ENCODE peak calls at places on chromosomes 3 and 15, in ten cellular contexts. B is A549, R is tibial nerve, L is suprapubic skin, D is ovary, X is SK-N-SH, W is stomach, K is HepG2, U is sigmoid colon, O is transverse colon. G is an unnamed sample. For H3K4me1, the result is how much of the 10 kb centered on the place peaks cover.

GRCh38 chr3:183502782-183503181 is 52.7 kb downstream of the KLHL6 start:
- DNase-seq in B (no peak), R (no peak), L (peak), D (no peak), X (peak), W (no peak), K (no peak), U (no peak), O (no peak), G (no peak)

GRCh38 chr3:194987571-194988494 is 283.1 kb downstream of the XXYLT1 start:
- DNase-seq in B (no peak), R (no peak), L (no peak), D (no peak), X (no peak), W (no peak), K (no peak), U (no peak), O (no peak), G (no peak)

GRCh38 chr3:126982125-126982521 is 792 bp upstream of the PLXNA1 start:
- DNase-seq in B (no peak), R (no peak), L (no peak), D (no peak), X (no peak), W (no peak), K (no peak), U (no peak), O (peak), G (no peak)

GRCh38 chr3:77236118-77236517 is 196.2 kb downstream of the ROBO2 start:
- DNase-seq in B (no peak), R (no peak), L (no peak), D (no peak), X (no peak), W (no peak), K (no peak), U (no peak), O (no peak), G (no peak)

GRCh38 chr15:100733786-100734185 is 131.4 kb downstream of the ASB7 start:
- DNase-seq in B (no peak), R (no peak), L (no peak), D (no peak), X (no peak), W (no peak), K (no peak), U (no peak), O (no peak), G (no peak)

GRCh38 chr3:185361920-185362319 is 1.0 kb upstream of the MAP3K13 start:
- DNase-seq in B (no peak), R (no peak), L (no peak), D (no peak), X (no peak), W (no peak), K (no peak), U (no peak), O (no peak), G (no peak)

GRCh38 chr3:15682766-15683165 is 81.2 kb downstream of the BTD start:
- DNase-seq in B (no peak), R (no peak), L (no peak), D (no peak), X (no peak), W (no peak), K (no peak), U (no peak), O (no peak), G (no peak)

GRCh38 chr3:132317229-132317948 is at the start of gene ACP3:
- DNase-seq in B (no peak), R (peak), L (no peak), D (peak), X (no peak), W (peak), K (no peak), U (no peak), O (peak), G (no peak)

GRCh38 chr15:92921215-92922131 is 21.3 kb downstream of the CHD2 start:
- DNase-seq in B (no peak), R (no peak), L (no peak), D (no peak), X (no peak), W (no peak), K (no peak), U (no peak), O (no peak), G (no peak)

GRCh38 chr3:127028766-127029520 is 46.0 kb downstream of the PLXNA1 start:
- DNase-seq in B (no peak), R (no peak), L (no peak), D (no peak), X (no peak), W (no peak), K (no peak), U (no peak), O (no peak), G (no peak)

GRCh38 chr15:25345943-25346342 is 92.9 kb downstream of the UBE3A start:
- DNase-seq in B (no peak), R (peak), L (no peak), D (no peak), X (peak), W (no peak), K (peak), U (peak), O (no peak), G (no peak)

GRCh38 chr3:4061854-4062360 is 241.3 kb upstream of the SETMAR start:
- DNase-seq in B (no peak), R (no peak), L (no peak), D (no peak), X (no peak), W (no peak), K (no peak), U (no peak), O (no peak), G (no peak)

GRCh38 chr15:48177875-48178611 is at the start of gene MYEF2:
- DNase-seq in B (peak), R (peak), L (peak), D (peak), X (peak), W (peak), K (peak), U (peak), O (peak), G (no peak)

GRCh38 chr3:23372296-23372695 is 169.2 kb downstream of the UBE2E2 start:
- DNase-seq in B (no peak), R (no peak), L (no peak), D (no peak), X (no peak), W (no peak), K (no peak), U (no peak), O (no peak), G (no peak)

GRCh38 chr3:21290557-21290956 is 460.5 kb downstream of the ZNF385D start:
- DNase-seq in B (no peak), R (no peak), L (no peak), D (no peak), X (no peak), W (no peak), K (no peak), U (no peak), O (no peak), G (no peak)

GRCh38 chr15:62307551-62307950 is 142.5 kb upstream of the C2CD4B start:
- DNase-seq in B (no peak), R (no peak), L (no peak), D (no peak), X (no peak), W (no peak), K (no peak), U (no peak), O (no peak), G (no peak)

GRCh38 chr3:13547591-13548371 is 1.1 kb upstream of the FBLN2 start:
- DNase-seq in B (no peak), R (no peak), L (no peak), D (no peak), X (no peak), W (no peak), K (no peak), U (no peak), O (no peak), G (no peak)

GRCh38 chr3:54970895-54971294 is 43.0 kb upstream of the LRTM1 start:
- DNase-seq in B (no peak), R (no peak), L (no peak), D (no peak), X (no peak), W (no peak), K (no peak), U (no peak), O (no peak), G (no peak)

GRCh38 chr3:149471991-149472390 is 2.5 kb upstream of the TM4SF4 start:
- DNase-seq in B (no peak), R (no peak), L (no peak), D (no peak), X (no peak), W (no peak), K (no peak), U (no peak), O (no peak), G (no peak)

GRCh38 chr15:31964586-31965307 is 65.6 kb upstream of the CHRNA7 start:
- DNase-seq in B (no peak), R (no peak), L (no peak), D (no peak), X (no peak), W (no peak), K (no peak), U (no peak), O (no peak), G (no peak)

GRCh38 chr3:191499307-191500125 is 38.6 kb downstream of the PYDC2 start:
- DNase-seq in B (no peak), R (no peak), L (no peak), D (peak), X (peak), W (peak), K (no peak), U (peak), O (peak), G (no peak)

GRCh38 chr15:45136378-45136764 is 6.6 kb downstream of the DUOX1 start:
- DNase-seq in B (no peak), R (no peak), L (no peak), D (no peak), X (no peak), W (no peak), K (no peak), U (no peak), O (no peak), G (no peak)

GRCh38 chr3:160540546-160540945 is 24.8 kb downstream of the KPNA4 start:
- DNase-seq in B (no peak), R (no peak), L (no peak), D (no peak), X (no peak), W (no peak), K (no peak), U (no peak), O (no peak), G (no peak)

GRCh38 chr15:36951747-36952247 is 148.6 kb downstream of the MEIS2 start:
- DNase-seq in B (no peak), R (no peak), L (no peak), D (no peak), X (no peak), W (no peak), K (no peak), U (no peak), O (no peak), G (no peak)

GRCh38 chr3:71784201-71784913 is 591 bp downstream of the PROK2 start:
- DNase-seq in B (no peak), R (no peak), L (no peak), D (no peak), X (no peak), W (no peak), K (no peak), U (no peak), O (no peak), G (peak)

GRCh38 chr3:161567962-161568361 is 71.4 kb downstream of the OTOL1 start:
- DNase-seq in B (no peak), R (no peak), L (no peak), D (no peak), X (no peak), W (no peak), K (no peak), U (no peak), O (no peak), G (no peak)

GRCh38 chr3:42526616-42527367 is 24.3 kb downstream of the VIPR1 start:
- DNase-seq in B (no peak), R (no peak), L (no peak), D (no peak), X (no peak), W (no peak), K (no peak), U (no peak), O (no peak), G (no peak)

GRCh38 chr3:63296249-63296648 is 18.1 kb downstream of the SYNPR start:
- DNase-seq in B (no peak), R (no peak), L (no peak), D (no peak), X (no peak), W (no peak), K (no peak), U (no peak), O (no peak), G (no peak)

GRCh38 chr3:190384241-190384863 is 3.6 kb upstream of the CLDN16 start:
- DNase-seq in B (peak), R (peak), L (no peak), D (no peak), X (no peak), W (peak), K (peak), U (no peak), O (peak), G (no peak)

GRCh38 chr3:138964264-138964663 is 17.2 kb downstream of the FOXL2NB start:
- DNase-seq in B (no peak), R (no peak), L (no peak), D (no peak), X (no peak), W (no peak), K (no peak), U (no peak), O (no peak), G (no peak)

GRCh38 chr15:28991236-28992171 is 105.7 kb downstream of the APBA2 start:
- DNase-seq in B (no peak), R (no peak), L (no peak), D (no peak), X (no peak), W (no peak), K (no peak), U (no peak), O (no peak), G (peak)

GRCh38 chr3:124512881-124513609 is 217.2 kb upstream of the UMPS start:
- DNase-seq in B (peak), R (no peak), L (no peak), D (no peak), X (no peak), W (peak), K (peak), U (no peak), O (no peak), G (no peak)

GRCh38 chr3:99250821-99251355 is 349.4 kb upstream of the DCBLD2 start:
- DNase-seq in B (no peak), R (peak), L (no peak), D (no peak), X (no peak), W (no peak), K (no peak), U (no peak), O (no peak), G (no peak)

GRCh38 chr15:79400650-79401049 is 31.5 kb upstream of the MINAR1 start:
- DNase-seq in B (no peak), R (no peak), L (no peak), D (no peak), X (no peak), W (no peak), K (no peak), U (no peak), O (no peak), G (no peak)

GRCh38 chr15:79397264-79397663 is 34.9 kb upstream of the MINAR1 start:
- DNase-seq in B (no peak), R (no peak), L (no peak), D (no peak), X (no peak), W (no peak), K (no peak), U (no peak), O (no peak), G (peak)

GRCh38 chr15:79402136-79402535 is 30.0 kb upstream of the MINAR1 start:
- DNase-seq in B (no peak), R (no peak), L (no peak), D (no peak), X (no peak), W (no peak), K (no peak), U (no peak), O (no peak), G (peak)

GRCh38 chr15:79401301-79401700 is 30.8 kb upstream of the MINAR1 start:
- DNase-seq in B (no peak), R (no peak), L (no peak), D (no peak), X (no peak), W (no peak), K (no peak), U (no peak), O (no peak), G (no peak)

DNA sequence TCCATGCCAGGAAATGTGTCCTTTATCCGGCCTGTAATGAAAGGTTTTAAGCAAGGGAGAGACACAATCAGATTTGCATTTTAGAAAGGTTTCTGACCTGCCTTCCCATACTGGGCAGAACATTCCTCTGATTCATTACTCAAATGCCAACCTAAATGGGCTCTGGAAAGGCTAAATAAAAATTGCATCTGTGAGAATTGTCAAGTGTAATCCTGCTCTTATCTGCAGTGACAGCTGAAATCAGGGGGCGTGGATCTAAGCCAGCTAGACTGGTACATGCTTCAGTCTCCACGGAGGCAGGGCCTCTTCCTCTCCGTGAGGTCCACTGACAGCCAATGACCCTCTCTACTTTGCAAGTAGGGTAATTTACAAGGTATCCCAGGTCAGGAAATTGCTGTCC is 32.5 kb upstream of the MINAR1 start:
- DNase-seq in B (no peak), R (no peak), L (no peak), D (no peak), X (no peak), W (no peak), K (no peak), U (no peak), O (no peak), G (no peak)
- TF ChIP-seq EP300 in B (no peak), R (no peak), L (no peak), D (no peak), X (no peak), W (no peak), K (no peak), U (no peak), O (no peak), G (no peak)

GRCh38 chr15:43552261-43552660 is 34.9 kb downstream of the MAP1A start:
- DNase-seq in B (no peak), R (no peak), L (no peak), D (no peak), X (no peak), W (no peak), K (no peak), U (no peak), O (no peak), G (no peak)

GRCh38 chr15:43544266-43544665 is 26.9 kb downstream of the MAP1A start:
- DNase-seq in B (no peak), R (no peak), L (no peak), D (no peak), X (no peak), W (no peak), K (no peak), U (no peak), O (no peak), G (no peak)

GRCh38 chr15:43545426-43545825 is 28.0 kb downstream of the MAP1A start:
- DNase-seq in B (no peak), R (no peak), L (no peak), D (no peak), X (no peak), W (no peak), K (no peak), U (no peak), O (no peak), G (no peak)

GRCh38 chr15:43550527-43551363 is 33.3 kb downstream of the MAP1A start:
- DNase-seq in B (no peak), R (no peak), L (no peak), D (no peak), X (no peak), W (no peak), K (no peak), U (peak), O (no peak), G (no peak)

GRCh38 chr15:43547539-43547938 is 30.1 kb downstream of the MAP1A start:
- DNase-seq in B (no peak), R (no peak), L (no peak), D (no peak), X (no peak), W (no peak), K (no peak), U (no peak), O (no peak), G (no peak)
- H3K4me1 ChIP-seq in B (under half), R (under half), L (under half), D (under half), X (under half), W (under half), K (under half), U (under half), O (under half), G (under half)

GRCh38 chr3:153595186-153595815 is 433.3 kb downstream of the RAP2B start:
- DNase-seq in B (peak), R (no peak), L (no peak), D (no peak), X (peak), W (no peak), K (peak), U (no peak), O (no peak), G (no peak)
- TF ChIP-seq CTCF in B (peak), R (peak), L (peak), D (peak), X (peak), W (peak), K (peak), U (no peak), O (peak), G (peak)

DNA sequence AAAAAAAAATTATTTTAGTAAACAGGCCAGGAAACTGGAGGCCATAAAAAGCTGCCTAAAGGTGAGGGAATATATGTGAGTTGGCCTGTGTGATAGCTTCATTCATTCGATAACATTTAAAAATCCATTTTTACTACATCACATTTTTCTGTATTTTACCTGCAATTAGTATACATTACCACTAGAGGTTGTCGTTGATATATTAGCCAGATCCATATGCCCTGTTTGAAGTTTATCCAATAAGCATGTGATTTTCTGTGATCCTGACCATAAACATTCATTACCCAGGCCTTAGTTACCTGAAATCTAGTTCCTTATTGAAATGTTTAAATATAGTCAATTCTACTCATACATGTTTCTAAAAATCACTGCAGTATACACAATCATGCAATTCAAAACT is 71.4 kb downstream of the ARNT2 start:
- DNase-seq in B (no peak), R (no peak), L (no peak), D (no peak), X (no peak), W (no peak), K (no peak), U (no peak), O (no peak), G (no peak)
- TF ChIP-seq EP300 in B (no peak), R (no peak), L (no peak), D (no peak), X (no peak), W (no peak), K (no peak), U (no peak), O (no peak), G (no peak)